ENCODE peak calls at places on chromosomes 11 and 22, in six cellular contexts. K, I, P, T, L and Z are unnamed samples.

GRCh38 chr11:33976351-33977199 is 75.0 kb upstream of the CAPRIN1 start:
- DNase-seq in L (no peak), K (peak; percentile 88), T (peak; percentile 81), I (no peak), P (no peak), Z (no peak)

GRCh38 chr11:67648140-67648795 is 2.3 kb downstream of the ACY3 start:
- DNase-seq in T (no peak), P (no peak), I (peak; percentile 31), L (no peak), K (no peak), Z (no peak)

GRCh38 chr11:133712235-133712634 is 133.1 kb downstream of the SPATA19 start:
- DNase-seq in L (no peak), I (no peak), T (no peak), K (no peak), P (no peak), Z (no peak)

GRCh38 chr11:125063429-125064043 is 431 bp downstream of the SLC37A2 start:
- DNase-seq in L (no peak), K (no peak), P (no peak), I (no peak), T (no peak), Z (no peak)

GRCh38 chr22:44582016-44582415 is 84.0 kb upstream of the RTL6 start:
- DNase-seq in P (no peak), L (no peak), K (no peak), I (peak; percentile 20), T (no peak), Z (no peak)

GRCh38 chr11:47941907-47942558 is 38.3 kb upstream of the PTPRJ start:
- DNase-seq in T (no peak), K (no peak), L (no peak), P (no peak), I (no peak), Z (no peak)

GRCh38 chr11:13702071-13702470 is 33.6 kb downstream of the FAR1 start:
- DNase-seq in K (no peak), I (no peak), L (no peak), T (no peak), P (no peak), Z (no peak)

GRCh38 chr11:12993626-12994025 is 15.5 kb upstream of the RASSF10 start:
- DNase-seq in K (no peak), L (no peak), T (no peak), I (no peak), P (no peak), Z (no peak)

GRCh38 chr22:19843107-19843856 is 11.4 kb downstream of the GNB1L start:
- DNase-seq in I (no peak), K (no peak), T (no peak), L (no peak), P (peak; percentile 17), Z (no peak)

GRCh38 chr11:45922425-45923082 is at the start of gene LARGE2:
- DNase-seq in T (no peak), L (no peak), I (peak; percentile 60), P (peak; percentile 50), K (no peak), Z (no peak)

GRCh38 chr11:129279326-129280026 is 87.4 kb upstream of the ARHGAP32 start:
- DNase-seq in I (peak; percentile 83), K (peak; percentile 89), L (peak; percentile 15), P (peak; percentile 83), T (peak; percentile 64), Z (no peak)

GRCh38 chr11:11578542-11578941 is 43.3 kb downstream of the GALNT18 start:
- DNase-seq in I (no peak), P (no peak), K (no peak), T (no peak), L (no peak), Z (no peak)

GRCh38 chr11:14499178-14499559 is 442 bp downstream of the COPB1 start:
- DNase-seq in I (no peak), K (peak; percentile 30), T (no peak), L (no peak), P (peak; percentile 55), Z (no peak)

GRCh38 chr11:134843020-134843419 is 431.0 kb upstream of the B3GAT1 start:
- DNase-seq in K (no peak), L (no peak), I (no peak), P (no peak), T (no peak), Z (no peak)

GRCh38 chr11:68038226-68038717 is 553 bp upstream of the TCIRG1 start:
- DNase-seq in K (no peak), T (no peak), I (no peak), L (no peak), P (no peak), Z (no peak)

GRCh38 chr22:24414523-24414922 is 12.9 kb upstream of the ADORA2A start:
- DNase-seq in I (no peak), P (no peak), K (no peak), T (no peak), L (no peak), Z (no peak)

GRCh38 chr11:115613986-115614625 is 109.9 kb upstream of the CADM1 start:
- DNase-seq in I (no peak), T (no peak), L (peak; percentile 12), K (peak; percentile 19), P (no peak), Z (no peak)

GRCh38 chr11:60951909-60952741 is at the start of gene SLC15A3:
- DNase-seq in L (no peak), K (peak; percentile 49), P (peak; percentile 47), T (peak; percentile 57), I (peak; percentile 91), Z (no peak)

GRCh38 chr11:44883277-44883676 is 67.4 kb downstream of the TP53I11 start:
- DNase-seq in P (peak; percentile 24), K (no peak), T (no peak), L (no peak), I (no peak), Z (no peak)

GRCh38 chr11:116175707-116176106 is 597.1 kb downstream of the BUD13 start:
- DNase-seq in P (peak; percentile 1), L (no peak), I (no peak), K (no peak), T (no peak), Z (no peak)

DNA sequence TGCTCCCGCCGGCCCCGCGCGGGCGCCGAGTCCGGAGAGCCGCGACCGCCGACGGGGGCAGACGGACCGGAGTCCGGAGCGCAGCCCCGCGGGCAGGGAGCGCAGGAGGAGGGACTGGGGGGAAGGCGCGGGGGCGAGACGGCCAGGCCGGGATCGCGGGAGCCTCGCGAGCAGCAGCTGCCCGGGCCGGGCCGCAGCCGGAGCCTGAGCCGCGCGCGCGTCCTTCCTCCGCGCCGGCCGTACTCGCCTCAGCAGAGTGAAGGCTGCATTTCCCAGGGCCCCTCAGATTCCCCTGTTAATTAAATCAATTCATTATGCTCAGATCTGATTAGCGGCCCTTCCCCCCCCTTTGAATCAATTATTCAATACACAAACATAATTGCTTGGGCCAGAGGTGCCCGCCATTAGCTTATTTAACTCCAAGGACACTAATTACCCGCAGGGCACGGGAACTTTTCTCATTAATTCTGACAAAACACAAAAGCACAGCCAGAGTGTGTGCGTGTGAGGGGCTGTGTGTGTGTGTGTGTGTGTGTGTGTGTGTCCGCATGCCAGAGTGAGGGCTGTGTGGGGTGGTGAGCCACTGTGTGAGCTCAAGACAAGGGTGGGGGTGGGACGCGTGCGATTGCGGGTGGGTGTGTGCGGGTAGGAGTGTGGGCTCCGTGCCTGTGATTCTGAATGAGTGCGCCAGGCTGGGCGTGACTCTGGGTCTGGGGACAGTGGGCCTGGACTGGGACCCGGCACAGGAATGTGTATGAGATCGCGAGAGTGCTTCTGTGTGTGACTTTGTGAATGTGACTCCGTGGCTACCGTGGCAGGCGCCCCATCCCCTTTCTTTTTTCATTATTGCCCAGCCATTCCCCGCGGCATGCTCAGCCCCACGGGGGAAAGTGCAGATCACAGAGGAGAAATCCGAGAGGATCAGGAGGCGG is 5.1 kb upstream of the LMO1 start:
- DNase-seq in P (no peak), L (no peak), K (peak; percentile 27), I (no peak), T (no peak), Z (no peak)
- H3K4me3 ChIP-seq in P (peak overlapping the region; percentile 30), L (no peak overlapping the region), K (peak overlapping the region; percentile 30), I (peak overlapping the region; percentile 13), T (no peak overlapping the region), Z (no peak overlapping the region)

GRCh38 chr22:29722151-29722550 is 2.3 kb downstream of the CABP7 start:
- DNase-seq in K (no peak), T (no peak), L (no peak), P (no peak), I (no peak), Z (no peak)

GRCh38 chr22:29726104-29726503 is 6.3 kb downstream of the CABP7 start:
- DNase-seq in I (no peak), T (no peak), P (no peak), L (no peak), K (no peak), Z (no peak)

GRCh38 chr22:29722587-29722986 is 2.8 kb downstream of the CABP7 start:
- DNase-seq in L (no peak), K (no peak), P (no peak), I (no peak), T (no peak), Z (no peak)

GRCh38 chr22:29724843-29725242 is 5.0 kb downstream of the CABP7 start:
- DNase-seq in L (no peak), T (no peak), K (no peak), I (no peak), P (no peak), Z (no peak)

DNA sequence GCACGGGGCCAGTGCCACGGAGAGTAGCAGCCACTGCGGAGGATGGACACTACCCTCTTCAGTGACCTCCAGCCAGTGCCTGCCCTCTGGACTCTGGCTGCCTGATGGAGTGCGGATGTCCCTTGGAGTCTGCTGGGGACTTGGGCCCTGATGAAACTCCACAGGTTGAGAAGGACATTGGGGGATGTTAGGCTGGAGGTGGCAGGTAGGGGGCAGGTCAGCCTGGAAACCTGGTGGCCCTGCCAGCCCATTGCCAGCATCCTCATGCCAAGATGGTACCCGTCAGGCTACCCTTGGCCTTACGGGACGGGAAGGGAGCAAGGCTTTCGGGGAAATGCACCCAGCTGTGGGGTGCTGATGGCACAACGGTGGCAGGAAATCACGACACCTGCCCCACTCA is 4.0 kb downstream of the CABP7 start:
- DNase-seq in I (no peak), L (no peak), T (no peak), P (no peak), K (no peak), Z (no peak)
- TF ChIP-seq CTCF in I (no peak), L (no peak), T (no peak), P (no peak), K (peak; percentile 2), Z (no peak)

GRCh38 chr11:66541892-66542291 is 4.0 kb downstream of the ZDHHC24 start:
- DNase-seq in T (no peak), K (no peak), P (no peak), L (no peak), I (no peak), Z (no peak)

GRCh38 chr11:66546368-66546965 is at the start of gene ACTN3:
- DNase-seq in T (peak; percentile 6), I (no peak), P (peak; percentile 33), K (peak; percentile 41), L (peak; percentile 7), Z (no peak)

GRCh38 chr11:66542362-66542761 is 3.5 kb downstream of the ZDHHC24 start:
- DNase-seq in K (peak; percentile 17), P (no peak), T (peak; percentile 57), I (no peak), L (no peak), Z (no peak)

GRCh38 chr11:66545701-66546367 is at the start of gene ZDHHC24:
- DNase-seq in K (peak; percentile 99), I (peak; percentile 98), P (peak; percentile 97), T (peak; percentile 96), L (peak; percentile 86), Z (peak; percentile 85)

GRCh38 chr11:66543263-66544107 is 2.4 kb downstream of the ZDHHC24 start:
- DNase-seq in I (peak; percentile 48), T (peak; percentile 29), K (peak; percentile 68), P (peak; percentile 35), L (peak; percentile 27), Z (no peak)
- H3K4me3 ChIP-seq in I (no peak overlapping the region), T (peak overlapping the region; percentile 28), K (no peak overlapping the region), P (no peak overlapping the region), L (no peak overlapping the region), Z (no peak overlapping the region)

GRCh38 chr11:75214411-75214821 is 26.2 kb upstream of the TPBGL start:
- DNase-seq in I (peak; percentile 79), T (peak; percentile 76), L (peak; percentile 76), K (peak; percentile 88), P (peak; percentile 82), Z (no peak)
- TF ChIP-seq CTCF in I (no peak), T (peak; percentile 29), L (peak; percentile 56), K (peak; percentile 64), P (no peak), Z (peak; percentile 51)